ENCODE peak calls at places on chromosomes 11 and 22, in seven cellular contexts. T is HFF-Myc, D is fibroblast of pulmonary artery, Q is cardiac muscle cell, M is A549, U is A673, G is hepatocyte. A is an unnamed sample.

GRCh38 chr22:29912605-29913398 is 29.8 kb downstream of the MTMR3 start:
- DNase-seq in T (peak; percentile 84), D (peak; percentile 86), Q (no peak), M (no peak), U (no peak), G (peak; percentile 9), A (peak; percentile 89)

GRCh38 chr11:93537767-93538261 is 5.4 kb downstream of the SMCO4 start:
- DNase-seq in T (no peak), D (no peak), Q (no peak), M (no peak), U (no peak), G (peak; percentile 45), A (peak; percentile 15)

GRCh38 chr11:47394322-47395224 is 13.8 kb upstream of the SLC39A13 start:
- DNase-seq in T (no peak), D (peak; percentile 73), Q (no peak), M (no peak), U (peak; percentile 44), G (no peak), A (no peak)

GRCh38 chr11:95917188-95918036 is 6.5 kb downstream of the MTMR2 start:
- DNase-seq in T (no peak), D (peak; percentile 91), Q (no peak), M (no peak), U (no peak), G (peak; percentile 39), A (no peak)

GRCh38 chr11:48055292-48056132 is 75.2 kb downstream of the PTPRJ start:
- DNase-seq in T (no peak), D (no peak), Q (no peak), M (no peak), U (no peak), G (peak; percentile 44), A (no peak)

GRCh38 chr22:26586556-26587325 is 3.2 kb downstream of the TPST2 start:
- DNase-seq in T (no peak), D (no peak), Q (no peak), M (no peak), U (no peak), G (no peak), A (no peak)

GRCh38 chr11:10743354-10744035 is 7.6 kb upstream of the CTR9 start:
- DNase-seq in T (no peak), D (no peak), Q (no peak), M (no peak), U (no peak), G (peak; percentile 23), A (no peak)

GRCh38 chr22:46361861-46362220 is 26.3 kb downstream of the TRMU start:
- DNase-seq in T (no peak), D (no peak), Q (no peak), M (no peak), U (no peak), G (no peak), A (no peak)

GRCh38 chr11:73197348-73197747 is 20.7 kb upstream of the P2RY2 start:
- DNase-seq in T (no peak), D (no peak), Q (no peak), M (no peak), U (no peak), G (no peak), A (no peak)

GRCh38 chr11:77557553-77557952 is 32.2 kb upstream of the AQP11 start:
- DNase-seq in T (no peak), D (peak; percentile 18), Q (peak; percentile 9), M (no peak), U (peak; percentile 26), G (no peak), A (no peak)

GRCh38 chr22:23128269-23129108 is 13.3 kb downstream of the RSPH14 start:
- DNase-seq in T (peak; percentile 40), D (peak; percentile 83), Q (peak; percentile 78), M (peak; percentile 58), U (peak; percentile 82), G (peak; percentile 91), A (peak; percentile 77)

GRCh38 chr11:68002943-68003845 is 703 bp downstream of the UNC93B1 start:
- DNase-seq in T (no peak), D (no peak), Q (peak; percentile 51), M (no peak), U (no peak), G (peak; percentile 58), A (no peak)

GRCh38 chr22:31504282-31504681 is 7.9 kb downstream of the SFI1 start:
- DNase-seq in T (no peak), D (peak; percentile 62), Q (no peak), M (no peak), U (no peak), G (no peak), A (peak; percentile 60)

GRCh38 chr11:33128739-33129138 is 32.5 kb downstream of the CSTF3 start:
- DNase-seq in T (no peak), D (no peak), Q (no peak), M (no peak), U (no peak), G (peak; percentile 28), A (no peak)

GRCh38 chr11:118241191-118242098 is 10.7 kb downstream of the MPZL3 start:
- DNase-seq in T (no peak), D (peak; percentile 29), Q (no peak), M (no peak), U (no peak), G (peak; percentile 80), A (no peak)

GRCh38 chr11:94567181-94567670 is at the start of gene PIWIL4:
- DNase-seq in T (no peak), D (no peak), Q (no peak), M (no peak), U (no peak), G (no peak), A (no peak)

GRCh38 chr22:36166518-36167220 is 6.1 kb upstream of the APOL3 start:
- DNase-seq in T (no peak), D (no peak), Q (no peak), M (no peak), U (no peak), G (no peak), A (no peak)

GRCh38 chr22:45934659-45935341 is 42.2 kb downstream of the WNT7B start:
- DNase-seq in T (peak; percentile 55), D (peak; percentile 57), Q (peak; percentile 5), M (peak; percentile 85), U (peak; percentile 54), G (peak; percentile 45), A (peak; percentile 72)

GRCh38 chr11:96424693-96425092 is 34.9 kb downstream of the JRKL start:
- DNase-seq in T (peak; percentile 27), D (peak; percentile 46), Q (no peak), M (no peak), U (peak; percentile 46), G (no peak), A (peak; percentile 70)

GRCh38 chr11:2771758-2772466 is 72.1 kb upstream of the KCNQ1OT1 start:
- DNase-seq in T (no peak), D (no peak), Q (no peak), M (no peak), U (no peak), G (no peak), A (no peak)

GRCh38 chr11:28922351-28922981 is 814.3 kb downstream of the METTL15 start:
- DNase-seq in T (no peak), D (peak; percentile 6), Q (no peak), M (no peak), U (no peak), G (no peak), A (peak; percentile 8)

GRCh38 chr22:29804985-29805384 is 33.1 kb downstream of the ASCC2 start:
- DNase-seq in T (no peak), D (no peak), Q (no peak), M (no peak), U (no peak), G (no peak), A (no peak)

GRCh38 chr11:97140885-97141494 is 751.2 kb downstream of the JRKL start:
- DNase-seq in T (no peak), D (peak; percentile 54), Q (no peak), M (no peak), U (peak; percentile 53), G (peak; percentile 22), A (no peak)

GRCh38 chr22:20867179-20868099 is 8.6 kb downstream of the SNAP29 start:
- DNase-seq in T (no peak), D (peak; percentile 55), Q (peak; percentile 31), M (no peak), U (no peak), G (peak; percentile 62), A (no peak)

DNA sequence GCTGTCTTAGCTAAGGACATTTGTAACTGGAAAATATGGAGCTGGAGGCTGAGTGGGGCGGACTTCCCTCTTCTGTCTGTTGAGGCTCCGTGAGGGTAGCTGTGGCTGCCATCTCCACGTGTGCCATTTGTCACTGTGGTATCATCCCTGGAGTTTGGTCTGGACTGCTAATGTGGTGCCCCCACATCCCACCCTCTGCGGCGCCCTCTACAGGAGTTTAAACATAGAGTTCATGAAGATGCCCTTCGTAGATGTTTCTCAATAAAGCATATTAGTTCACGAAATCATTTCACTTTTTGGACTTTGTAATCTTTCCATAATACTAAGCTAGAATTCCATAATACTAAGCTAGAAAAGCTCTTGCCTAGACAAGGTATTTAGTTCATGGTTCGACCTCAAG is 52.4 kb downstream of the TECTA start:
- DNase-seq in T (no peak), D (no peak), Q (no peak), M (no peak), U (no peak), G (no peak), A (no peak)
- TF ChIP-seq CTCF in T (no peak), D (no peak), Q (no peak), M (no peak), U (peak; percentile 45), G (no peak), A (no peak)

GRCh38 chr11:61924016-61924360 is 6.6 kb upstream of the RAB3IL1 start:
- DNase-seq in T (no peak), D (no peak), Q (no peak), M (no peak), U (no peak), G (no peak), A (no peak)
- H3K4me3 ChIP-seq in T (no peak overlapping the region), D (no peak overlapping the region), Q (no peak overlapping the region), M (no peak overlapping the region), U (no peak overlapping the region), G (no peak overlapping the region), A (no peak overlapping the region)

GRCh38 chr22:22030493-22031182 is 48.1 kb upstream of the TOP3B start:
- DNase-seq in T (no peak), D (peak; percentile 8), Q (peak; percentile 47), M (peak; percentile 2), U (no peak), G (peak; percentile 60), A (no peak)
- TF ChIP-seq CTCF in T (no peak), D (peak; percentile 30), Q (peak; percentile 37), M (no peak), U (peak; percentile 25), G (peak; percentile 50), A (no peak)

DNA sequence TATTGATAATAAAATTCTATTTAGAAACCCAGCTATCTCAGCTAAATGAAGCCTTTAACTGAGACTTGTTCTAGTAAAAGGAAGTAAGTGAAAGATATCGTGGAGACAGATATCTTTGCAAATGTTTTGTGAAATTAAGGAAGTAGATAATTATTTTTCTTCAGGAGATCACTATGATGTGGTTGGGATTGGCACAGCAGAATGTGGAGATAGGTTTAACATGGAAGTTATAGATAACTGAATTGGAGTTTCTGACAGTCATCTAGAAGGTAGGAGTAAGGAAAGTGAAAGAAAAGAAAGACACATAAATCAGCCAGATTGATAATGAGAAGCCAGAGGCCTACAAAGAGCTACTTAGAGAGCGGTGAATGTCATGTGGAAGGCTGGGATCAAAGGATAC is 4.7 kb upstream of the CASP5 start:
- DNase-seq in T (no peak), D (no peak), Q (no peak), M (no peak), U (no peak), G (no peak), A (no peak)
- H3K4me3 ChIP-seq in T (no peak overlapping the region), D (no peak overlapping the region), Q (no peak overlapping the region), M (no peak overlapping the region), U (no peak overlapping the region), G (no peak overlapping the region), A (no peak overlapping the region)

GRCh38 chr22:40654522-40655167 is 18.1 kb upstream of the MRTFA start:
- DNase-seq in T (peak; percentile 48), D (peak; percentile 68), Q (no peak), M (peak; percentile 41), U (peak; percentile 82), G (peak; percentile 70), A (peak; percentile 71)
- TF ChIP-seq CTCF in T (peak; percentile 9), D (peak; percentile 15), Q (no peak), M (no peak), U (peak; percentile 50), G (peak; percentile 30), A (peak; percentile 47)

A was measured in AG10803.